ENCODE peak calls at places on chromosomes 16 and 17, in six cellular contexts. O, Q, P, T, I and S are unnamed samples.

GRCh38 chr16:65667013-65667578 is 545.2 kb upstream of the CDH11 start:
- DNase-seq in I (no peak), P (no peak), T (no peak), Q (no peak), O (no peak), S (no peak)

GRCh38 chr16:81522141-81522701 is 77.6 kb downstream of the CMIP start:
- DNase-seq in O (peak), Q (no peak), P (peak), I (no peak), T (no peak), S (no peak)

GRCh38 chr16:3729161-3730112 is 12.1 kb upstream of the TRAP1 start:
- DNase-seq in P (no peak), T (no peak), Q (no peak), I (no peak), O (no peak), S (no peak)

GRCh38 chr17:67980456-67980855 is 15.8 kb downstream of the C17orf58 start:
- DNase-seq in O (no peak), I (no peak), P (no peak), Q (no peak), T (no peak), S (no peak)

GRCh38 chr16:35302859-35303258 is 1843.4 kb downstream of the TP53TG3F start:
- DNase-seq in I (no peak), Q (no peak), O (no peak), P (no peak), T (no peak), S (no peak)

GRCh38 chr16:10658943-10659342 is 35.8 kb downstream of the TEKT5 start:
- DNase-seq in I (no peak), O (no peak), P (no peak), Q (no peak), T (no peak), S (no peak)

GRCh38 chr16:57263585-57264351 is 18.7 kb downstream of the ARL2BP start:
- DNase-seq in P (no peak), Q (no peak), T (no peak), I (no peak), O (no peak), S (no peak)

GRCh38 chr17:32523827-32524552 is 37.2 kb downstream of the CDK5R1 start:
- DNase-seq in T (no peak), O (no peak), Q (no peak), I (peak), P (no peak), S (no peak)

GRCh38 chr16:79418588-79418987 is 181.9 kb downstream of the MAF start:
- DNase-seq in O (no peak), P (no peak), Q (no peak), I (no peak), T (no peak), S (no peak)

GRCh38 chr17:40515011-40515410 is 13.6 kb upstream of the TNS4 start:
- DNase-seq in T (no peak), P (no peak), I (no peak), O (no peak), Q (no peak), S (no peak)

GRCh38 chr16:30183236-30183960 is at the start of gene CORO1A:
- DNase-seq in I (peak), T (peak), Q (peak), P (peak), O (peak), S (peak)

GRCh38 chr16:71846443-71846842 is 667 bp downstream of the ATXN1L start:
- DNase-seq in T (no peak), P (no peak), I (peak), O (peak), Q (no peak), S (no peak)

GRCh38 chr16:1764971-1765370 is 6.4 kb downstream of the NME3 start:
- DNase-seq in Q (no peak), O (no peak), T (no peak), I (no peak), P (no peak), S (no peak)

GRCh38 chr16:72241930-72242329 is 70.0 kb upstream of the PMFBP1 start:
- DNase-seq in P (no peak), T (peak), I (no peak), Q (peak), O (peak), S (no peak)

GRCh38 chr17:10033982-10034381 is 128.9 kb upstream of the RCVRN start:
- DNase-seq in T (no peak), I (no peak), Q (peak), O (no peak), P (no peak), S (no peak)

GRCh38 chr17:80847506-80848230 is 144.0 kb upstream of the CHMP6 start:
- DNase-seq in P (no peak), T (no peak), I (peak), O (no peak), Q (no peak), S (peak)

GRCh38 chr17:42441717-42442565 is 16.7 kb upstream of the ATP6V0A1 start:
- DNase-seq in Q (no peak), P (no peak), O (peak), I (no peak), T (no peak), S (no peak)

GRCh38 chr17:36124879-36125824 is 21.5 kb downstream of the CCL4 start:
- DNase-seq in O (peak), I (no peak), P (no peak), Q (no peak), T (no peak), S (no peak)

GRCh38 chr16:61792194-61792904 is 243.9 kb downstream of the CDH8 start:
- DNase-seq in T (no peak), I (no peak), P (no peak), O (no peak), Q (no peak), S (no peak)

GRCh38 chr16:73299349-73299748 is 251.4 kb upstream of the ZFHX3 start:
- DNase-seq in Q (no peak), I (no peak), T (no peak), P (no peak), O (no peak), S (no peak)

GRCh38 chr17:21186399-21187187 is 27.4 kb downstream of the TMEM11 start:
- DNase-seq in T (no peak), P (no peak), I (no peak), Q (peak), O (no peak), S (no peak)

GRCh38 chr17:9468532-9468931 is 107.1 kb downstream of the STX8 start:
- DNase-seq in T (peak), Q (peak), O (no peak), I (no peak), P (no peak), S (no peak)

GRCh38 chr16:10370096-10370726 is 15.7 kb upstream of the ATF7IP2 start:
- DNase-seq in Q (no peak), I (no peak), P (no peak), O (no peak), T (no peak), S (no peak)